ENCODE peak calls at places on chromosomes 3 and 15, in four cellular contexts. S is cardiac muscle cell, V is BJ, U is pancreas. F is an unnamed sample.

GRCh38 chr15:48856947-48857346 is 21.0 kb upstream of the EID1 start:
- DNase-seq in S (peak), V (no peak), U (no peak), F (no peak)

GRCh38 chr15:50840520-50840919 is 68.0 kb upstream of the AP4E1 start:
- DNase-seq in S (no peak), V (no peak), U (no peak), F (no peak)

GRCh38 chr3:49378249-49378899 is 20.2 kb upstream of the GPX1 start:
- DNase-seq in S (peak), V (peak), U (no peak), F (no peak)

GRCh38 chr15:26421065-26421464 is 351.8 kb downstream of the GABRB3 start:
- DNase-seq in S (no peak), V (no peak), U (no peak), F (no peak)

GRCh38 chr3:87088984-87089841 is 98.3 kb upstream of the VGLL3 start:
- DNase-seq in S (peak), V (peak), U (peak), F (peak)

GRCh38 chr15:62818691-62819090 is 223.9 kb upstream of the TPM1 start:
- DNase-seq in S (peak), V (no peak), U (no peak), F (no peak)

GRCh38 chr15:43968551-43968950 is 141.7 kb downstream of the WDR76 start:
- DNase-seq in S (no peak), V (no peak), U (no peak), F (no peak)

GRCh38 chr3:62875103-62876002 is at the start of gene CADPS:
- DNase-seq in S (no peak), V (no peak), U (peak), F (no peak)

GRCh38 chr15:88878720-88879184 is 16.6 kb downstream of the HAPLN3 start:
- DNase-seq in S (peak), V (no peak), U (peak), F (no peak)

GRCh38 chr15:69299451-69300128 is 878 bp downstream of the PAQR5 start:
- DNase-seq in S (no peak), V (no peak), U (no peak), F (no peak)

GRCh38 chr15:69298697-69299441 is at the start of gene PAQR5:
- DNase-seq in S (peak), V (no peak), U (no peak), F (peak)

GRCh38 chr15:69296606-69297005 is 2.1 kb upstream of the PAQR5 start:
- DNase-seq in S (no peak), V (no peak), U (no peak), F (no peak)

GRCh38 chr15:69298354-69298696 is 387 bp upstream of the PAQR5 start:
- DNase-seq in S (no peak), V (no peak), U (no peak), F (no peak)

GRCh38 chr15:69297642-69298353 is 914 bp upstream of the PAQR5 start:
- DNase-seq in S (no peak), V (no peak), U (no peak), F (no peak)
- H3K4me3 ChIP-seq in S (no peak), V (no peak), U (no peak), F (no peak)

GRCh38 chr15:74414081-74414580 is 19.6 kb downstream of the SEMA7A start:
- DNase-seq in S (no peak), V (no peak), U (no peak), F (no peak)

GRCh38 chr15:74410502-74410901 is 23.3 kb downstream of the SEMA7A start:
- DNase-seq in S (no peak), V (no peak), U (no peak), F (no peak)

GRCh38 chr15:74411686-74412085 is 22.1 kb downstream of the SEMA7A start:
- DNase-seq in S (no peak), V (no peak), U (no peak), F (no peak)

GRCh38 chr15:74413350-74414080 is 20.2 kb downstream of the SEMA7A start:
- DNase-seq in S (no peak), V (no peak), U (no peak), F (no peak)

GRCh38 chr15:74412159-74412558 is 21.6 kb downstream of the SEMA7A start:
- DNase-seq in S (no peak), V (no peak), U (no peak), F (no peak)
- H3K4me3 ChIP-seq in S (no peak), V (no peak), U (no peak), F (no peak)

GRCh38 chr3:46261926-46262594 is 19.8 kb downstream of the CCR3 start:
- DNase-seq in S (no peak), V (no peak), U (no peak), F (no peak)
- H3K4me3 ChIP-seq in S (no peak), V (no peak), U (no peak), F (no peak)

GRCh38 chr3:141065258-141065657 is 14.1 kb downstream of the SPSB4 start:
- DNase-seq in S (no peak), V (no peak), U (peak), F (no peak)

GRCh38 chr3:141065841-141066592 is 14.9 kb downstream of the SPSB4 start:
- DNase-seq in S (no peak), V (no peak), U (no peak), F (no peak)

GRCh38 chr3:141066593-141066860 is 15.4 kb downstream of the SPSB4 start:
- DNase-seq in S (no peak), V (no peak), U (no peak), F (no peak)

GRCh38 chr3:141064255-141064926 is 13.2 kb downstream of the SPSB4 start:
- DNase-seq in S (no peak), V (no peak), U (no peak), F (no peak)

GRCh38 chr3:141063831-141064230 is 12.7 kb downstream of the SPSB4 start:
- DNase-seq in S (no peak), V (no peak), U (peak), F (no peak)
- H3K4me3 ChIP-seq in S (no peak), V (no peak), U (no peak), F (no peak)

GRCh38 chr3:111667621-111668239 is 72.6 kb upstream of the ZBED2 start:
- DNase-seq in S (peak), V (no peak), U (peak), F (no peak)
- H3K4me3 ChIP-seq in S (no peak), V (no peak), U (no peak), F (no peak)